ENCODE peak calls at places on chromosome 19, in five cellular contexts. One of them, this sample, is unnamed.

GRCh38 chr19:2960120-2960519 is 15.3 kb upstream of the ZNF77 start:
- DNase-seq in cardiac septum: no peak
- DNase-seq in stimulated activated CD4-positive, alpha-beta T cell treated with anti-CD3 and anti-CD28 coated beads, Interleukin-2, amount 100 ng/mL, for 48 hours: no peak
- DNase-seq in NCI-H460: no peak
- DNase-seq in PC-9: no peak
- DNase-seq in this sample: no peak

GRCh38 chr19:5137571-5138124 is 168.7 kb downstream of the KDM4B start:
- DNase-seq in cardiac septum: no peak
- DNase-seq in stimulated activated CD4-positive, alpha-beta T cell treated with anti-CD3 and anti-CD28 coated beads, Interleukin-2, amount 100 ng/mL, for 48 hours: no peak
- DNase-seq in NCI-H460: no peak
- DNase-seq in PC-9: no peak
- DNase-seq in this sample: no peak

GRCh38 chr19:3670258-3670795 is 29.9 kb downstream of the PIP5K1C start:
- DNase-seq in cardiac septum: peak
- DNase-seq in stimulated activated CD4-positive, alpha-beta T cell treated with anti-CD3 and anti-CD28 coated beads, Interleukin-2, amount 100 ng/mL, for 48 hours: no peak
- DNase-seq in NCI-H460: peak
- DNase-seq in PC-9: no peak
- DNase-seq in this sample: no peak

GRCh38 chr19:289651-290538 is 1.3 kb downstream of the PLPP2 start:
- DNase-seq in cardiac septum: no peak
- DNase-seq in stimulated activated CD4-positive, alpha-beta T cell treated with anti-CD3 and anti-CD28 coated beads, Interleukin-2, amount 100 ng/mL, for 48 hours: no peak
- DNase-seq in NCI-H460: peak
- DNase-seq in PC-9: peak
- DNase-seq in this sample: no peak

GRCh38 chr19:48836089-48837017 is at the start of gene HSD17B14:
- DNase-seq in cardiac septum: no peak
- DNase-seq in stimulated activated CD4-positive, alpha-beta T cell treated with anti-CD3 and anti-CD28 coated beads, Interleukin-2, amount 100 ng/mL, for 48 hours: no peak
- DNase-seq in NCI-H460: no peak
- DNase-seq in PC-9: peak
- DNase-seq in this sample: peak

GRCh38 chr19:12733369-12733896 is 1.1 kb downstream of the TRIR start:
- DNase-seq in cardiac septum: no peak
- DNase-seq in stimulated activated CD4-positive, alpha-beta T cell treated with anti-CD3 and anti-CD28 coated beads, Interleukin-2, amount 100 ng/mL, for 48 hours: peak
- DNase-seq in NCI-H460: no peak
- DNase-seq in PC-9: no peak
- DNase-seq in this sample: no peak

GRCh38 chr19:16373079-16373478 is 48.5 kb downstream of the KLF2 start:
- DNase-seq in cardiac septum: peak
- DNase-seq in stimulated activated CD4-positive, alpha-beta T cell treated with anti-CD3 and anti-CD28 coated beads, Interleukin-2, amount 100 ng/mL, for 48 hours: no peak
- DNase-seq in NCI-H460: no peak
- DNase-seq in PC-9: no peak
- DNase-seq in this sample: no peak

GRCh38 chr19:1945899-1946298 is 4.9 kb downstream of the CSNK1G2 start:
- DNase-seq in cardiac septum: no peak
- DNase-seq in stimulated activated CD4-positive, alpha-beta T cell treated with anti-CD3 and anti-CD28 coated beads, Interleukin-2, amount 100 ng/mL, for 48 hours: no peak
- DNase-seq in NCI-H460: no peak
- DNase-seq in PC-9: no peak
- DNase-seq in this sample: peak

GRCh38 chr19:17676295-17676694 is 11.9 kb downstream of the UNC13A start:
- DNase-seq in cardiac septum: no peak
- DNase-seq in stimulated activated CD4-positive, alpha-beta T cell treated with anti-CD3 and anti-CD28 coated beads, Interleukin-2, amount 100 ng/mL, for 48 hours: no peak
- DNase-seq in NCI-H460: no peak
- DNase-seq in PC-9: no peak
- DNase-seq in this sample: no peak

GRCh38 chr19:6613711-6614110 is 22.8 kb upstream of the CD70 start:
- DNase-seq in cardiac septum: no peak
- DNase-seq in stimulated activated CD4-positive, alpha-beta T cell treated with anti-CD3 and anti-CD28 coated beads, Interleukin-2, amount 100 ng/mL, for 48 hours: no peak
- DNase-seq in NCI-H460: no peak
- DNase-seq in PC-9: no peak
- DNase-seq in this sample: no peak